ENCODE peak calls at places on chromosomes 12 and 14, in five cellular contexts. E, H, Z, Q and I are unnamed samples. For H3K36me3, the result is how much of the 10 kb centered on the place peaks cover.

GRCh38 chr12:130633771-130634170 is 82.3 kb downstream of the RIMBP2 start:
- DNase-seq in E (peak), H (no peak), Z (no peak), Q (peak), I (no peak)

GRCh38 chr12:26833692-26834168 is 736 bp upstream of the ITPR2 start:
- DNase-seq in E (peak), H (no peak), Z (no peak), Q (peak), I (no peak)

GRCh38 chr12:117441751-117442150 is 80.3 kb upstream of the NOS1 start:
- DNase-seq in E (no peak), H (no peak), Z (no peak), Q (peak), I (no peak)

GRCh38 chr12:19992311-19992710 is 376.0 kb upstream of the PDE3A start:
- DNase-seq in E (peak), H (no peak), Z (no peak), Q (no peak), I (no peak)

GRCh38 chr12:42990387-42990786 is 400.8 kb upstream of the PRICKLE1 start:
- DNase-seq in E (no peak), H (no peak), Z (no peak), Q (no peak), I (no peak)

GRCh38 chr12:83042441-83043215 is 355.9 kb downstream of the TMTC2 start:
- DNase-seq in E (no peak), H (no peak), Z (no peak), Q (no peak), I (no peak)

GRCh38 chr14:33848706-33849454 is 102.0 kb downstream of the EGLN3 start:
- DNase-seq in E (peak), H (no peak), Z (peak), Q (peak), I (peak)

GRCh38 chr14:32004300-32004699 is 72.8 kb upstream of the ARHGAP5 start:
- DNase-seq in E (no peak), H (no peak), Z (peak), Q (no peak), I (no peak)

GRCh38 chr12:49811961-49812401 is 16.2 kb downstream of the NCKAP5L start:
- DNase-seq in E (no peak), H (no peak), Z (no peak), Q (no peak), I (no peak)

GRCh38 chr14:71988954-71989353 is 56.7 kb downstream of the RGS6 start:
- DNase-seq in E (no peak), H (no peak), Z (no peak), Q (no peak), I (no peak)

GRCh38 chr12:104873374-104873773 is 84.7 kb downstream of the SLC41A2 start:
- DNase-seq in E (no peak), H (no peak), Z (no peak), Q (no peak), I (no peak)

GRCh38 chr14:100900837-100901390 is 2.6 kb downstream of the RTL1 start:
- DNase-seq in E (peak), H (no peak), Z (peak), Q (peak), I (no peak)

GRCh38 chr12:82694970-82695369 is 8.3 kb downstream of the TMTC2 start:
- DNase-seq in E (no peak), H (no peak), Z (no peak), Q (no peak), I (no peak)

GRCh38 chr14:100594625-100594951 is 7.4 kb upstream of the BEGAIN start:
- DNase-seq in E (no peak), H (no peak), Z (no peak), Q (no peak), I (no peak)

GRCh38 chr12:4115570-4115969 is 158.0 kb upstream of the CCND2 start:
- DNase-seq in E (no peak), H (no peak), Z (no peak), Q (no peak), I (no peak)

GRCh38 chr12:3596703-3597472 is 105.9 kb downstream of the PRMT8 start:
- DNase-seq in E (no peak), H (no peak), Z (no peak), Q (no peak), I (no peak)

GRCh38 chr12:53344824-53345485 is 8.8 kb upstream of the SP7 start:
- DNase-seq in E (peak), H (peak), Z (peak), Q (peak), I (no peak)

GRCh38 chr12:50922820-50923219 is 29.5 kb upstream of the HIGD1C start:
- DNase-seq in E (no peak), H (no peak), Z (no peak), Q (no peak), I (peak)

GRCh38 chr12:29306267-29306666 is 74.7 kb downstream of the ERGIC2 start:
- DNase-seq in E (no peak), H (no peak), Z (no peak), Q (no peak), I (no peak)

GRCh38 chr14:39376671-39377403 is 55.4 kb downstream of the FBXO33 start:
- DNase-seq in E (no peak), H (no peak), Z (peak), Q (no peak), I (no peak)

GRCh38 chr14:60724080-60724618 is at the start of gene SIX4:
- DNase-seq in E (peak), H (peak), Z (peak), Q (peak), I (no peak)

GRCh38 chr14:99883866-99884650 is 90.8 kb downstream of the EML1 start:
- DNase-seq in E (no peak), H (no peak), Z (no peak), Q (no peak), I (no peak)

GRCh38 chr14:73789996-73790581 is 61.5 kb upstream of the PTGR2 start:
- DNase-seq in E (peak), H (peak), Z (no peak), Q (peak), I (peak)

GRCh38 chr12:116113398-116114130 is 163.9 kb downstream of the MED13L start:
- DNase-seq in E (no peak), H (no peak), Z (no peak), Q (no peak), I (no peak)

GRCh38 chr12:49748306-49748705 is 6.9 kb downstream of the TMBIM6 start:
- DNase-seq in E (no peak), H (no peak), Z (no peak), Q (no peak), I (no peak)

GRCh38 chr14:77409131-77409533 is 14.2 kb downstream of the NOXRED1 start:
- DNase-seq in E (peak), H (no peak), Z (peak), Q (no peak), I (no peak)

GRCh38 chr12:107196681-107197080 is 103.3 kb upstream of the CRY1 start:
- DNase-seq in E (no peak), H (no peak), Z (no peak), Q (no peak), I (no peak)

GRCh38 chr12:127125607-127126259 is 1141.2 kb upstream of the TMEM132C start:
- DNase-seq in E (peak), H (no peak), Z (no peak), Q (no peak), I (no peak)

GRCh38 chr12:40313928-40314327 is 89.1 kb downstream of the LRRK2 start:
- DNase-seq in E (no peak), H (no peak), Z (no peak), Q (no peak), I (no peak)

GRCh38 chr12:1531654-1532366 is 62.6 kb downstream of the FBXL14 start:
- DNase-seq in E (no peak), H (no peak), Z (no peak), Q (no peak), I (no peak)

DNA sequence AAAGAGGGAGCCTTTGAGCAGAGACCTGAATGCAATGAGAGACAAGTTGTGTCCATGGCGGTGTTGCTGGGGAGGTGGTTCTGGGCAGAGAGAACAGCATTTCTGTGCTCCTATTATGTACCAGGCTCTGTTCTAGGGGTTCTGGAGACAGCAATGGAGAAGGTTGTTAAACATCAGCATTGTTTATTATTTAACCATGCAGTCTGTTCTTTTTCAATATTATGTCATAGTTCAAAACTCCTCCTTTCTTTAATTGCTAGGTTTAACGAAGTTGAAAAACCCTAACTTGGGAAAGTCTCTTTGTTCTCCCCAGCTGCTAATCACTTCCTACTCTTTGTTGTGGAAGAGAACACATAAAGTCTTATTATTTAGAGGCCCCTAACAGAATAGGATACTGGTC is 279.3 kb downstream of the RAD51B start:
- DNase-seq in E (no peak), H (no peak), Z (no peak), Q (no peak), I (no peak)
- H3K36me3 ChIP-seq in E (under half), H (under half), Z (under half), Q (under half), I (under half)

DNA sequence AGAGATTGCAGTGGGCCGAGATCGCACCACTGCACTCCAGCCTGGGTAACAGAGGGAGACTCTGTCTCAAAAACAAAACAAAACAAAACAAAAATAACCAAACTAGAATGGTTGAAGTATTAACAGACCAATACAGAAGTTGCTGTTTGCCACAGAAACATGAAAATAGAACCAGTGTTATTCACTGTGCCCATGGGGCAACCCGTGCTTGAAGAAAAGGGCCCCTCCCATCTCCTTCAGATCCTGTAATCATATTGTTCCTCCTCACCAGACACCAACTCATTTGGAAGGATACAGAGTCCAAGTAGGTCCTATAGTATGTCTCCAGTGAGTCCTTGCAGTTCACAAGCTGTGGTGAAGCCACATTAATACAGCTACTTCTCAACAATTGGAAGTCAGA is 30.9 kb downstream of the SLC35F4 start:
- DNase-seq in E (no peak), H (no peak), Z (no peak), Q (no peak), I (no peak)
- TF ChIP-seq POLR2A in E (no peak), H (no peak), Z (no peak), Q (no peak), I (no peak)

GRCh38 chr12:34287437-34287836 is 265.1 kb downstream of the ALG10 start:
- DNase-seq in E (no peak), H (no peak), Z (no peak), Q (no peak), I (no peak)

GRCh38 chr12:34290191-34290995 is 268.1 kb downstream of the ALG10 start:
- DNase-seq in E (peak), H (no peak), Z (no peak), Q (no peak), I (no peak)

GRCh38 chr12:34289431-34290190 is 267.3 kb downstream of the ALG10 start:
- DNase-seq in E (peak), H (peak), Z (no peak), Q (no peak), I (no peak)

GRCh38 chr12:34287986-34288962 is 266.0 kb downstream of the ALG10 start:
- DNase-seq in E (peak), H (peak), Z (no peak), Q (no peak), I (no peak)

GRCh38 chr12:34288963-34289345 is 266.7 kb downstream of the ALG10 start:
- DNase-seq in E (peak), H (peak), Z (no peak), Q (no peak), I (no peak)
- H3K36me3 ChIP-seq in E (under half), H (under half), Z (under half), Q (under half), I (under half)

GRCh38 chr12:6434205-6435180 is 10.3 kb upstream of the CD27 start:
- DNase-seq in E (no peak), H (no peak), Z (no peak), Q (no peak), I (no peak)
- TF ChIP-seq POLR2A in E (no peak), H (no peak), Z (no peak), Q (no peak), I (no peak)

GRCh38 chr14:92486881-92487280 is 26.7 kb upstream of the RIN3 start:
- DNase-seq in E (no peak), H (no peak), Z (no peak), Q (no peak), I (no peak)

GRCh38 chr14:92481811-92482559 is 31.6 kb upstream of the RIN3 start:
- DNase-seq in E (peak), H (no peak), Z (no peak), Q (no peak), I (no peak)

GRCh38 chr14:92481386-92481785 is 32.2 kb upstream of the RIN3 start:
- DNase-seq in E (peak), H (no peak), Z (no peak), Q (no peak), I (no peak)

GRCh38 chr14:92482621-92483319 is 30.8 kb upstream of the RIN3 start:
- DNase-seq in E (peak), H (no peak), Z (no peak), Q (no peak), I (no peak)

GRCh38 chr14:92484132-92484823 is 29.3 kb upstream of the RIN3 start:
- DNase-seq in E (no peak), H (no peak), Z (no peak), Q (no peak), I (peak)
- H3K36me3 ChIP-seq in E (under half), H (under half), Z (under half), Q (under half), I (under half)

DNA sequence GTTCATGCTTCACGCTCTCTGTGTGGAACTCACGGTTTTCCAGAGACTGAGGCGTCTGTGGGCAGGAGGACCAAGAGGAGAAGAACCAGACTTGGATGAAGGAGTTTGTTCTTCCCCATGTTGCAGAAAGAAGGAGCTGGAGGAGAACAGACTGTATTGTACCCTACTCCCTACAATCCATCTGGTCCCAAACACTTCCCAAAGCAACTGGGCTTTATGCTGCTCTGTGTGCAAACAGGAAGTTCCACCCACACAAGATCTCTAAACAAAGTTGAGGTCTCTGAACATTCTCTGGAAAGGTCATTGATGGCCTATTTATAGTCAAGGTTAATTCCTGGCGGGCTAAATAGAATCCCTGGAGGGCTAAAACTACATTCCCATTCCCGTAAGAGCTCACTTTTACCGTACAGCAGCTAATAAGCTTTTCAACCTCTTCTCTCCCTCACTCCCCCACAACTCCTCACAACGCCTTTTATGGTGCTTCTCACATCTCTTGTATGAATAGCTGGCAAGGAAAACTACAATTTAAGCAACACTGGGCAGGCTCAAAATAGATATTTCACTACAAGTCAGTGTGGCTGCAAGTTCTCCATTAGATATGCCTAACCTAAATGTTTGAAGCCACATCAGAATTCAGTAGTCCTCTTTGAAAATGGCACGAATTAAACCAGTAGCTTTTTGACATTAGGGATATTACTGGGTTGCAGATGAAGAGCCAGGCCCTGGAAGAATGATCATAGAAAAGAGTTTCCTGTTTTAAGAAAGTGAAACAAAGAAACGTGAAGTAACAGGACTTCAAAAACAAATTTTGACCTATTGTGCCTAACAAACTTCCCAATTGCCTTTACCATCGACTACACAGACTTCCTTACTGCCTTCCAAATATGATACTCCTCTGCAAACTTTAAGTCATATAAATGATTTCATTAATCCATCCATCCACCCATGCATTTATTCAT is at the start of gene A2M:
- DNase-seq in E (no peak), H (no peak), Z (peak), Q (no peak), I (no peak)
- TF ChIP-seq POLR2A in E (peak), H (no peak), Z (peak), Q (no peak), I (peak)